ENCODE peak calls at places on chromosomes 13 and 19, in ten cellular contexts. Y, M, U, E, V, T, B, A, D and W are unnamed samples. For H3K27me3, the result is how much of the 10 kb centered on the place peaks cover.

GRCh38 chr19:17293605-17294004 is 9.6 kb downstream of the ABHD8 start:
- DNase-seq in B (no peak), U (no peak), D (no peak), E (no peak), T (no peak), M (no peak), Y (no peak), A (peak), V (no peak), W (no peak)

GRCh38 chr19:45924891-45925447 is 10.4 kb upstream of the NANOS2 start:
- DNase-seq in Y (no peak), E (no peak), U (no peak), B (no peak), D (no peak), T (no peak), A (no peak), V (no peak), M (no peak), W (no peak)

GRCh38 chr13:110677731-110678545 is 28.0 kb downstream of the CARS2 start:
- DNase-seq in T (no peak), M (no peak), B (no peak), V (no peak), Y (peak), D (peak), U (no peak), A (no peak), E (no peak), W (no peak)

GRCh38 chr13:63088226-63088625 is 1672.6 kb upstream of the PCDH20 start:
- DNase-seq in Y (peak), D (peak), E (no peak), U (no peak), V (no peak), M (no peak), B (no peak), A (no peak), T (no peak), W (no peak)

GRCh38 chr13:48843630-48844380 is 131.9 kb upstream of the FNDC3A start:
- DNase-seq in B (no peak), Y (no peak), M (no peak), U (no peak), E (no peak), V (no peak), A (no peak), T (no peak), D (no peak), W (no peak)

GRCh38 chr19:30649149-30649548 is 277.0 kb downstream of the ZNF536 start:
- DNase-seq in V (no peak), Y (no peak), E (no peak), B (no peak), U (no peak), M (no peak), A (no peak), T (no peak), D (no peak), W (no peak)

GRCh38 chr19:46704379-46705076 is 12.4 kb downstream of the PRKD2 start:
- DNase-seq in D (no peak), Y (no peak), M (no peak), A (peak), V (peak), E (peak), T (peak), B (peak), U (peak), W (peak)

GRCh38 chr13:76722782-76723181 is 163.4 kb downstream of the KCTD12 start:
- DNase-seq in V (no peak), Y (no peak), B (no peak), A (no peak), T (no peak), M (no peak), E (no peak), D (no peak), U (no peak), W (no peak)

GRCh38 chr13:40152145-40152544 is 496.7 kb downstream of the COG6 start:
- DNase-seq in M (peak), U (no peak), A (no peak), B (peak), D (peak), T (no peak), E (no peak), V (no peak), Y (peak), W (no peak)

GRCh38 chr13:41054212-41054877 is 7.0 kb upstream of the WBP4 start:
- DNase-seq in M (no peak), A (peak), D (peak), E (no peak), B (no peak), V (peak), T (peak), Y (peak), U (peak), W (peak)

GRCh38 chr13:75384881-75385707 is 96.9 kb downstream of the TBC1D4 start:
- DNase-seq in Y (no peak), E (no peak), A (no peak), M (no peak), B (no peak), V (no peak), U (no peak), T (no peak), D (no peak), W (peak)

GRCh38 chr13:97259787-97260641 is 37.9 kb downstream of the MBNL2 start:
- DNase-seq in E (no peak), U (no peak), B (no peak), A (no peak), V (no peak), Y (peak), T (no peak), M (no peak), D (peak), W (no peak)

GRCh38 chr13:78595819-78596700 is 7.3 kb downstream of the POU4F1 start:
- DNase-seq in U (peak), B (no peak), D (no peak), E (no peak), T (peak), A (no peak), M (no peak), V (no peak), Y (no peak), W (no peak)

GRCh38 chr19:45800009-45800553 is 7.4 kb upstream of the DMWD start:
- DNase-seq in E (no peak), D (peak), M (peak), Y (peak), A (no peak), V (no peak), U (peak), B (no peak), T (no peak), W (no peak)

GRCh38 chr13:45208132-45208531 is 7.3 kb upstream of the KCTD4 start:
- DNase-seq in B (no peak), V (no peak), A (no peak), U (no peak), D (no peak), T (no peak), Y (no peak), E (no peak), M (no peak), W (no peak)

GRCh38 chr19:44640518-44640917 is 3.2 kb upstream of the PVR start:
- DNase-seq in V (no peak), T (no peak), B (no peak), U (no peak), M (no peak), D (peak), E (no peak), A (no peak), Y (peak), W (no peak)

GRCh38 chr19:18131841-18132596 is 20.9 kb upstream of the PIK3R2 start:
- DNase-seq in Y (no peak), U (no peak), B (no peak), V (no peak), E (no peak), D (no peak), T (peak), A (no peak), M (no peak), W (no peak)

GRCh38 chr13:92804346-92804745 is 422.3 kb upstream of the GPC6 start:
- DNase-seq in A (no peak), Y (peak), E (no peak), M (no peak), D (peak), V (no peak), B (no peak), U (no peak), T (no peak), W (no peak)

GRCh38 chr13:87954116-87954515 is 282.9 kb downstream of the SLITRK5 start:
- DNase-seq in V (no peak), D (no peak), B (no peak), E (no peak), U (no peak), M (no peak), T (no peak), A (no peak), Y (no peak), W (no peak)

GRCh38 chr13:110575322-110576069 is 14.0 kb upstream of the RAB20 start:
- DNase-seq in Y (peak), M (no peak), D (no peak), U (peak), T (no peak), A (no peak), E (no peak), B (no peak), V (no peak), W (no peak)

GRCh38 chr19:35592226-35592625 is 6.3 kb downstream of the PMIS2 start:
- DNase-seq in D (peak), M (peak), E (no peak), T (peak), A (no peak), V (no peak), B (no peak), Y (peak), U (no peak), W (peak)

GRCh38 chr19:23190341-23190740 is 59.9 kb downstream of the ZNF724 start:
- DNase-seq in A (no peak), Y (no peak), B (no peak), D (no peak), M (no peak), V (no peak), T (no peak), U (no peak), E (no peak), W (no peak)

GRCh38 chr13:69579351-69579750 is 528.3 kb upstream of the ATXN8OS start:
- DNase-seq in Y (no peak), B (no peak), D (no peak), U (no peak), V (no peak), T (peak), A (peak), M (no peak), E (no peak), W (no peak)

GRCh38 chr13:64992314-64992713 is 2237.8 kb downstream of the PCDH9 start:
- DNase-seq in B (no peak), V (no peak), Y (peak), U (no peak), T (no peak), M (peak), E (no peak), D (peak), A (no peak), W (no peak)

GRCh38 chr19:55546822-55547614 is 1.7 kb upstream of the SBK3 start:
- DNase-seq in V (peak), A (no peak), E (no peak), D (peak), U (no peak), M (peak), Y (peak), T (peak), B (peak), W (peak)

GRCh38 chr19:45443462-45444317 is 20.0 kb upstream of the ERCC1 start:
- DNase-seq in U (peak), Y (peak), E (peak), A (no peak), T (peak), M (no peak), V (peak), D (peak), B (peak), W (peak)

GRCh38 chr19:46408611-46409039 is 4.7 kb downstream of the CCDC8 start:
- DNase-seq in Y (peak), M (no peak), D (no peak), T (no peak), V (peak), B (peak), E (no peak), A (no peak), U (no peak), W (peak)

GRCh38 chr13:32142956-32143375 is 111.4 kb downstream of the FRY start:
- DNase-seq in T (peak), D (peak), B (no peak), M (peak), E (no peak), V (no peak), Y (peak), U (no peak), A (no peak), W (no peak)

GRCh38 chr13:73158851-73159250 is 100.0 kb downstream of the KLF5 start:
- DNase-seq in E (no peak), Y (peak), D (peak), B (no peak), T (no peak), M (peak), V (no peak), A (no peak), U (no peak), W (no peak)

GRCh38 chr19:8607386-8607785 is 3.1 kb downstream of the ADAMTS10 start:
- DNase-seq in V (no peak), T (no peak), B (peak), U (no peak), D (peak), Y (peak), M (no peak), A (no peak), E (no peak), W (no peak)

GRCh38 chr19:48373567-48373966 is 9.4 kb downstream of the SYNGR4 start:
- DNase-seq in M (no peak), B (no peak), A (no peak), D (no peak), E (no peak), V (no peak), T (no peak), U (no peak), Y (no peak), W (no peak)

GRCh38 chr19:15548648-15549047 is 40.3 kb downstream of the CYP4F22 start:
- DNase-seq in T (no peak), V (no peak), M (no peak), B (no peak), E (no peak), Y (no peak), U (no peak), D (no peak), A (no peak), W (no peak)

GRCh38 chr19:15550847-15551182 is 42.5 kb downstream of the CYP4F22 start:
- DNase-seq in U (no peak), T (peak), B (no peak), E (no peak), D (no peak), V (no peak), M (no peak), A (no peak), Y (no peak), W (no peak)

GRCh38 chr19:15550273-15550672 is 41.9 kb downstream of the CYP4F22 start:
- DNase-seq in U (no peak), T (no peak), E (no peak), D (no peak), V (no peak), M (no peak), B (no peak), A (no peak), Y (no peak), W (no peak)

GRCh38 chr19:15551183-15552004 is 43.1 kb downstream of the CYP4F22 start:
- DNase-seq in T (peak), V (peak), M (no peak), A (no peak), D (no peak), B (no peak), E (peak), Y (no peak), U (peak), W (peak)

DNA sequence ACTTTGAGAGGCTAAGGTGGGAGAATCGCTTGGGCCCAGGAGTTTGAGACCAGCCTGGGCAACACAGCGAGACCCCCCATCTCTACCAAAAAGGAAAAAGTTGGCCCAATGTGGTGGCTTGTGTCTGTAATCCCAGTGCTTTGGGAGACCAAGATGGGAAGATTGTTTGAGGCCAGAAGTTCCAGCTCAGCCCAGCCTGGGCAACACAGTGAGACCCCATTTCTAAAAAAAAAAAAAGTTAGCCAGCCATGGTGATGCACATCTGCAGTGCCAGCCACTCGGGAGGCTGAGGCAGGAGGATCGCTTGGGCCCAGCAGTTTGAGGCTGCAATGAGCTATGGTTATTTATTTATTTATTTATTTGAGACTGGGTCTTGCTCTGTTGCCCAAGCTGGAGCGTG is 41.3 kb downstream of the CYP4F22 start:
- DNase-seq in Y (no peak), B (no peak), E (no peak), D (no peak), M (no peak), U (no peak), T (no peak), A (no peak), V (no peak), W (no peak)
- H3K27me3 ChIP-seq in Y (under half), B (under half), E (under half), D (under half), M (under half), U (under half), T (under half), A (under half), V (under half), W (under half)

GRCh38 chr13:91372813-91373420 is 25.4 kb downstream of the MIR17HG start:
- DNase-seq in U (no peak), E (no peak), T (no peak), B (no peak), V (no peak), D (no peak), Y (no peak), A (no peak), M (no peak), W (no peak)

GRCh38 chr13:91368676-91369425 is 21.4 kb downstream of the MIR17HG start:
- DNase-seq in B (no peak), V (no peak), A (no peak), M (no peak), D (peak), U (no peak), T (no peak), E (no peak), Y (peak), W (no peak)

GRCh38 chr13:91362908-91363307 is 15.4 kb downstream of the MIR17HG start:
- DNase-seq in T (no peak), U (no peak), A (no peak), E (no peak), V (no peak), Y (no peak), B (no peak), M (no peak), D (no peak), W (no peak)

GRCh38 chr13:91369432-91369831 is 21.9 kb downstream of the MIR17HG start:
- DNase-seq in B (no peak), V (no peak), Y (peak), E (no peak), M (no peak), T (no peak), U (no peak), A (no peak), D (peak), W (no peak)

DNA sequence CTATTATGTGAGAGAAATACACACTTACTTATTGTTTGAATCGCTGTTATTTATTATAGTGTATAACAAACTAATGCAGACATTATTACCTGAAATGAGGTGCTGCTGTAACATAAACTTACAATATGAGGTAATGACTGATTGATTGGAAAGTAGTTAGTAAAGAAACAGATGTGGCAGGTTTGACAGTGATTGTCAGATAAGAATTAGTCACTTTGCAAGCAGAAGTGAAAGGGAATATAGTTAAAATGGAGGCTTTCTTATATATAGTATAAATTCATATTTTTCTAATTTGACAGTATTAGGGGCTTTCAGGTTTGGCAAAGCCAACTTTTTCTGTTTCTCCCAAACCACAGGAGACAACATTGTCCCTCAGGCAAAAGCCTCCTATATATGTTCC is 20.6 kb downstream of the MIR17HG start:
- DNase-seq in M (no peak), D (no peak), A (no peak), V (no peak), E (no peak), T (no peak), Y (no peak), B (no peak), U (no peak), W (no peak)
- H3K4me3 ChIP-seq in M (no peak), D (no peak), A (no peak), V (no peak), E (no peak), T (no peak), Y (no peak), B (no peak), U (no peak), W (no peak)

GRCh38 chr19:4587527-4587926 is 28.0 kb upstream of the SEMA6B start:
- DNase-seq in E (no peak), Y (no peak), U (no peak), A (no peak), M (no peak), V (no peak), T (no peak), D (no peak), B (no peak), W (no peak)

GRCh38 chr19:4585556-4585955 is 26.1 kb upstream of the SEMA6B start:
- DNase-seq in M (no peak), V (no peak), T (no peak), A (no peak), E (no peak), Y (no peak), D (no peak), U (no peak), B (no peak), W (no peak)

GRCh38 chr19:4586691-4587090 is 27.2 kb upstream of the SEMA6B start:
- DNase-seq in B (no peak), T (peak), E (no peak), D (no peak), A (no peak), U (no peak), Y (no peak), M (no peak), V (no peak), W (no peak)

GRCh38 chr19:4584670-4585460 is 25.4 kb upstream of the SEMA6B start:
- DNase-seq in E (no peak), D (no peak), M (no peak), U (no peak), V (no peak), A (no peak), Y (no peak), B (no peak), T (peak), W (no peak)

DNA sequence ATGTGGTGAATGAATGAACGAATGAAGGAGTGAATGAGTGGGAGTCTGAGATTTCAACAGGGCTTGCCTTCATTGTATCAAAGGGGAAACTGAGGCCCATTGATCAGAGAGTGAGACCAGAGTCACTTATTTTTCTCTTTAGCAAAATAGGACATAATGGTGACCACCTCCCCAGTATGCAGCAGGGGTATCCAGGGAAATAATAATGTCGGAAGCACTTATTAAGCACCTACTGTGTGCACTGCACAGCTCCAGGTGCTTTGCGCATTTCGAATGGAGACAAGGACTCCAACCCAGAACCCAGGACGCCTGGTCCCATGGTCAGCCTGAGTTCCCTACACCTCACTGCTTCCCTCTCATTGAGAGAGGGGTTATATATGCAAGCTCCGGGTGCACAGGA is 26.8 kb upstream of the SEMA6B start:
- DNase-seq in Y (no peak), D (no peak), A (no peak), V (no peak), B (no peak), U (no peak), E (no peak), T (no peak), M (no peak), W (no peak)
- H3K27me3 ChIP-seq in Y (under half), D (under half), A (half or more), V (under half), B (half or more), U (under half), E (under half), T (under half), M (under half), W (under half)

GRCh38 chr19:38223617-38224013 is 407 bp downstream of the DPF1 start:
- DNase-seq in M (no peak), U (no peak), A (no peak), E (no peak), T (no peak), B (no peak), V (no peak), Y (no peak), D (no peak), W (no peak)
- H3K4me3 ChIP-seq in M (peak), U (peak), A (peak), E (peak), T (peak), B (peak), V (no peak), Y (peak), D (peak), W (no peak)

DNA sequence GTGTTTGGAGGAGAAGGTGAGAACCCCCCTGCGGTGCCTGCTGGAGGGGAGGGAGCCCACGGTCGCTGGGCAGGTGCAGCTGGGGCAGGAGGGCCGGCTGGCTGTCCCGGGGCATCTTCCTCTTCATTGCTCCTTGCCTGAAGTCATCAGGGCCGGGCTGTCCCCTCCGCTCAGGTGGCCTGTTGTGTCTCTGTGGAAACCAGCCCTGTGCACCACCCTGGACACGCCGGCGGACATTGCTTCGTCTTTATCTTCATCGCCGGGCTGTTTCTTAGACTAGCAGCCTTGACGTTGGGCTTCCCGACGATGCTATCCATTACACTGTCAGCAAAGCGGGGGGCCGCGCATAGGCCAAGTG is 111.6 kb upstream of the SOX1 start:
- DNase-seq in Y (no peak), E (no peak), U (no peak), D (no peak), M (no peak), A (no peak), V (no peak), T (no peak), B (no peak), W (no peak)
- H3K27me3 ChIP-seq in Y (under half), E (under half), U (under half), D (under half), M (under half), A (under half), V (under half), T (under half), B (under half), W (under half)